ENCODE peak calls at places on chromosome 21, in four cellular contexts. Z is ecto neural progenitor cell, G is T-helper 2 cell, H is hepatic stellate cell. W is an unnamed sample.

GRCh38 chr21:45227735-45228134 is 60.0 kb downstream of the POFUT2 start:
- DNase-seq in Z (no peak), G (no peak), H (no peak), W (no peak)

GRCh38 chr21:28099296-28099695 is 893.4 kb downstream of the LTN1 start:
- DNase-seq in Z (no peak), G (no peak), H (no peak), W (peak)

GRCh38 chr21:45151484-45152115 is 77.2 kb downstream of the ADARB1 start:
- DNase-seq in Z (no peak), G (no peak), H (no peak), W (no peak)

GRCh38 chr21:37452222-37452621 is 85.6 kb downstream of the DYRK1A start:
- DNase-seq in Z (no peak), G (no peak), H (peak), W (no peak)

GRCh38 chr21:34702341-34702807 is 33.6 kb downstream of the CLIC6 start:
- DNase-seq in Z (no peak), G (no peak), H (no peak), W (no peak)

GRCh38 chr21:33855190-33855589 is 60.4 kb downstream of the ATP5PO start:
- DNase-seq in Z (no peak), G (no peak), H (no peak), W (peak)

GRCh38 chr21:42887321-42887720 is 5.8 kb upstream of the NDUFV3 start:
- DNase-seq in Z (no peak), G (no peak), H (no peak), W (no peak)

GRCh38 chr21:37073417-37074194 is 552 bp downstream of the TTC3 start:
- DNase-seq in Z (no peak), G (peak), H (peak), W (peak)

GRCh38 chr21:35593000-35593502 is 467.3 kb downstream of the SETD4 start:
- DNase-seq in Z (no peak), G (no peak), H (peak), W (no peak)

GRCh38 chr21:43201491-43201890 is 32.7 kb downstream of the CRYAA start:
- DNase-seq in Z (no peak), G (no peak), H (no peak), W (no peak)

GRCh38 chr21:26177741-26178452 is 7.3 kb upstream of the APP start:
- DNase-seq in Z (no peak), G (no peak), H (no peak), W (no peak)

GRCh38 chr21:38965910-38966504 is 160.3 kb downstream of the ETS2 start:
- DNase-seq in Z (peak), G (no peak), H (peak), W (peak)

GRCh38 chr21:43865471-43866181 is 603 bp downstream of the AGPAT3 start:
- DNase-seq in Z (no peak), G (no peak), H (peak), W (no peak)

GRCh38 chr21:43193651-43194302 is 25.0 kb downstream of the CRYAA start:
- DNase-seq in Z (no peak), G (no peak), H (peak), W (no peak)

GRCh38 chr21:32426592-32427051 is 14.1 kb downstream of the EVA1C start:
- DNase-seq in Z (no peak), G (no peak), H (no peak), W (no peak)

GRCh38 chr21:34358866-34359265 is 4.9 kb upstream of the KCNE2 start:
- DNase-seq in Z (no peak), G (no peak), H (no peak), W (no peak)

GRCh38 chr21:44090332-44090731 is 16.9 kb upstream of the PWP2 start:
- DNase-seq in Z (no peak), G (no peak), H (no peak), W (no peak)

GRCh38 chr21:37244506-37245083 is 22.5 kb downstream of the VPS26C start:
- DNase-seq in Z (no peak), G (no peak), H (no peak), W (no peak)

GRCh38 chr21:41396452-41397107 is 29.5 kb upstream of the MX1 start:
- DNase-seq in Z (no peak), G (no peak), H (no peak), W (no peak)

GRCh38 chr21:39317134-39318090 is 4.0 kb upstream of the BRWD1 start:
- DNase-seq in Z (no peak), G (no peak), H (no peak), W (peak)

GRCh38 chr21:35136586-35137254 is 87.6 kb upstream of the RUNX1 start:
- DNase-seq in Z (no peak), G (no peak), H (peak), W (no peak)

GRCh38 chr21:29819675-29820337 is 120.0 kb downstream of the GRIK1 start:
- DNase-seq in Z (no peak), G (no peak), H (no peak), W (peak)

GRCh38 chr21:34073749-34074282 is 438 bp downstream of the MRPS6 start:
- DNase-seq in Z (peak), G (peak), H (peak), W (peak)

GRCh38 chr21:45301521-45302081 is 13.9 kb upstream of the POFUT2 start:
- DNase-seq in Z (no peak), G (no peak), H (no peak), W (no peak)

GRCh38 chr21:28294046-28294445 is 698.6 kb downstream of the LTN1 start:
- DNase-seq in Z (no peak), G (no peak), H (peak), W (no peak)

GRCh38 chr21:34311561-34312330 is 52.1 kb upstream of the KCNE2 start:
- DNase-seq in Z (no peak), G (no peak), H (no peak), W (no peak)

GRCh38 chr21:44771896-44772525 is 29.6 kb downstream of the UBE2G2 start:
- DNase-seq in Z (peak), G (no peak), H (no peak), W (no peak)

GRCh38 chr21:43609501-43610340 is 49.6 kb downstream of the HSF2BP start:
- DNase-seq in Z (no peak), G (no peak), H (no peak), W (peak)

GRCh38 chr21:45512626-45513002 is 29.6 kb downstream of the SLC19A1 start:
- DNase-seq in Z (no peak), G (no peak), H (no peak), W (no peak)

GRCh38 chr21:32733356-32733755 is 5.5 kb upstream of the SYNJ1 start:
- DNase-seq in Z (no peak), G (no peak), H (no peak), W (peak)

GRCh38 chr21:34878940-34879339 is 170.2 kb downstream of the RUNX1 start:
- DNase-seq in Z (no peak), G (no peak), H (no peak), W (no peak)

GRCh38 chr21:36482181-36482580 is 2.3 kb upstream of the CLDN14 start:
- DNase-seq in Z (no peak), G (no peak), H (no peak), W (no peak)

GRCh38 chr21:46127239-46128105 is 27.9 kb downstream of the FTCD start:
- DNase-seq in Z (no peak), G (no peak), H (no peak), W (no peak)

GRCh38 chr21:38820471-38821239 is 14.9 kb downstream of the ETS2 start:
- DNase-seq in Z (no peak), G (no peak), H (no peak), W (no peak)

GRCh38 chr21:40846566-40847411 is at the start of gene DSCAM:
- DNase-seq in Z (peak), G (no peak), H (no peak), W (peak)

GRCh38 chr21:44748621-44749020 is 37.2 kb upstream of the TSPEAR start:
- DNase-seq in Z (no peak), G (no peak), H (no peak), W (no peak)

GRCh38 chr21:37800122-37800455 is 116.2 kb downstream of the KCNJ6 start:
- DNase-seq in Z (no peak), G (no peak), H (no peak), W (no peak)

GRCh38 chr21:40923361-40923760 is 76.4 kb upstream of the DSCAM start:
- DNase-seq in Z (no peak), G (no peak), H (no peak), W (peak)

GRCh38 chr21:31559368-31560119 is 99.9 kb upstream of the SOD1 start:
- DNase-seq in Z (peak), G (peak), H (no peak), W (peak)

GRCh38 chr21:38859852-38860251 is 54.1 kb downstream of the ETS2 start:
- DNase-seq in Z (no peak), G (no peak), H (no peak), W (no peak)